ENCODE peak calls at places on chromosomes 1 and 21, in six cellular contexts. K is heart left ventricle, U is HCT116, C is testis, A is esophagus squamous epithelium, H is IMR-90. X is an unnamed sample.

GRCh38 chr1:166836733-166837132 is 2.5 kb upstream of the POGK start:
- DNase-seq in U (no peak), K (no peak), H (peak), A (no peak), C (no peak), X (no peak)

GRCh38 chr1:99469641-99470040 is 176.3 kb upstream of the PALMD start:
- DNase-seq in U (no peak), C (no peak), H (peak), K (no peak), A (no peak), X (no peak)

GRCh38 chr1:3744646-3745045 is 7.6 kb upstream of the CCDC27 start:
- DNase-seq in C (no peak), A (no peak), K (no peak), U (no peak), H (no peak), X (no peak)

GRCh38 chr1:41726899-41727748 is 191.6 kb downstream of the HIVEP3 start:
- DNase-seq in H (no peak), C (peak), A (no peak), K (peak), U (no peak), X (peak)

GRCh38 chr1:29282135-29282923 is 46.0 kb downstream of the PTPRU start:
- DNase-seq in A (no peak), U (no peak), C (no peak), H (no peak), K (no peak), X (no peak)

GRCh38 chr1:184610872-184611614 is 143.6 kb downstream of the EDEM3 start:
- DNase-seq in U (no peak), K (peak), C (peak), A (no peak), H (no peak), X (peak)

GRCh38 chr1:233304489-233305102 is 9.1 kb upstream of the PCNX2 start:
- DNase-seq in H (peak), K (no peak), U (no peak), A (no peak), C (no peak), X (no peak)

GRCh38 chr1:87335175-87335992 is 6.7 kb downstream of the LMO4 start:
- DNase-seq in K (peak), A (peak), U (no peak), H (peak), C (peak), X (peak)

GRCh38 chr1:168722964-168723363 is 6.0 kb downstream of the DPT start:
- DNase-seq in U (no peak), C (no peak), K (no peak), A (no peak), H (no peak), X (no peak)

GRCh38 chr1:201153474-201154388 is 543 bp downstream of the TMEM9 start:
- DNase-seq in K (no peak), A (no peak), H (peak), C (no peak), U (no peak), X (no peak)

GRCh38 chr1:37865348-37866119 is 6.1 kb upstream of the MTF1 start:
- DNase-seq in H (peak), C (no peak), K (no peak), A (no peak), U (peak), X (no peak)

GRCh38 chr1:178324003-178324402 is 172.8 kb downstream of the CLEC20A start:
- DNase-seq in A (no peak), K (no peak), U (no peak), C (no peak), H (peak), X (no peak)

GRCh38 chr1:61426884-61427283 is 298.1 kb downstream of the TM2D1 start:
- DNase-seq in H (no peak), U (no peak), A (no peak), C (no peak), K (no peak), X (no peak)

GRCh38 chr1:227949341-227949921 is 1.7 kb upstream of the WNT9A start:
- DNase-seq in U (no peak), K (no peak), A (no peak), H (no peak), C (no peak), X (peak)

GRCh38 chr1:93344886-93345632 is 648 bp upstream of the DR1 start:
- DNase-seq in C (no peak), H (peak), K (no peak), U (no peak), A (no peak), X (no peak)

GRCh38 chr1:182249201-182249676 is 142.4 kb downstream of the GLUL start:
- DNase-seq in U (no peak), K (no peak), C (no peak), A (no peak), H (no peak), X (no peak)

GRCh38 chr1:9529190-9529589 is 10.1 kb upstream of the SLC25A33 start:
- DNase-seq in H (peak), A (no peak), C (no peak), K (no peak), U (no peak), X (no peak)

GRCh38 chr1:27489973-27490741 is at the start of gene WASF2:
- DNase-seq in U (peak), H (peak), A (peak), C (peak), K (peak), X (peak)

GRCh38 chr1:58862728-58863385 is 79.0 kb upstream of the JUN start:
- DNase-seq in H (no peak), K (no peak), C (no peak), U (no peak), A (no peak), X (no peak)

GRCh38 chr1:203049576-203050180 is 23.4 kb downstream of the PPFIA4 start:
- DNase-seq in A (no peak), C (no peak), H (no peak), U (no peak), K (no peak), X (no peak)

GRCh38 chr1:17475729-17476128 is 36.3 kb upstream of the RCC2 start:
- DNase-seq in U (no peak), H (peak), K (no peak), A (no peak), C (peak), X (no peak)

GRCh38 chr1:44013949-44014348 is 17.3 kb downstream of the SLC6A9 start:
- DNase-seq in A (no peak), C (no peak), H (no peak), U (no peak), K (no peak), X (no peak)

GRCh38 chr1:116252785-116253184 is 120.3 kb upstream of the ATP1A1 start:
- DNase-seq in H (no peak), A (no peak), C (no peak), U (no peak), K (no peak), X (no peak)

GRCh38 chr1:174689524-174689923 is 241.8 kb downstream of the GPR52 start:
- DNase-seq in H (no peak), A (no peak), K (no peak), C (no peak), U (no peak), X (no peak)

GRCh38 chr1:207040181-207040533 is 7.6 kb upstream of the C1orf116 start:
- DNase-seq in A (no peak), K (no peak), U (no peak), H (peak), C (no peak), X (no peak)

GRCh38 chr1:110639724-110640386 is 33.7 kb upstream of the KCNA2 start:
- DNase-seq in C (no peak), K (no peak), U (no peak), H (peak), A (no peak), X (no peak)

GRCh38 chr1:114232691-114233090 is 79.0 kb upstream of the SYT6 start:
- DNase-seq in C (no peak), U (no peak), H (no peak), K (no peak), A (no peak), X (no peak)

GRCh38 chr1:114235956-114236355 is 82.3 kb upstream of the SYT6 start:
- DNase-seq in U (no peak), K (peak), A (no peak), C (no peak), H (no peak), X (no peak)

GRCh38 chr1:114235281-114235680 is 81.6 kb upstream of the SYT6 start:
- DNase-seq in K (no peak), U (no peak), A (no peak), H (no peak), C (no peak), X (no peak)

GRCh38 chr1:114236517-114236916 is 82.8 kb upstream of the SYT6 start:
- DNase-seq in C (no peak), U (no peak), A (no peak), H (no peak), K (no peak), X (no peak)

DNA sequence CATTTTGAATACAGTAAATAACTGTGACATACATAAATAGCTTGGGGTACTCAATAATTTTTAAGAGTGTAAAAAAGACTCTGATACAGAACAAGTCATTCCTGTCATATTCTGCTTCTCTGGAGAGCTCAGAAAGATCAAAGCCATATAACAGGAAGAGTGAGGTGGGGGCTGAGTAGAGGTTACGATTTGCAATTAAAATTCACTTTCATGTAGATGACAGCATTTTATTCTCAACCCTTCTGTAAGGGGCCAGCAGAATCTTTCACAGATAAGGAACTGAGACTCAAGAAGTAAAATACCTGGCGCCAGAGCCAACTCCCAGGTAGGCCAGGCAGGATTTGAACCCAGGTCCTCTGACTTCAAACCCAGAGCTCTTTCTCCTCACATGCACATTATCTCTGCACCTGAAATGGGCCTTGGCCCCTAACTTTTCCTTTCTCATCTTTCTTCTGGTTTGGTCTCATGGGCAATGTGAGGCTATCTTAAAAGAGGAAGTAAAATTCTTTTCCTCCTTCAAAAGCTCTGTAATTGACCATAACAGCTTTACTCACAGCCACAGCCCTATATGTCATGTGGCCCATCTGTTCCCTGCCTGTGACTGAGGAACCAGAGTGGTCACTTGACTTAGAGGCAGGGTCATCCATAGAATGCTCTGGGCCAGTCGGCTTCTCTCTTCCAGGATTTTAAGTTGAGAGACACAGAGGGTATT is 80.9 kb upstream of the SYT6 start:
- DNase-seq in C (no peak), K (no peak), H (no peak), U (no peak), A (no peak), X (no peak)
- TF ChIP-seq POLR2A in C (no peak), K (no peak), H (no peak), U (no peak), A (no peak), X (no peak)

GRCh38 chr1:80640978-80641377 is 1159.8 kb upstream of the ADGRL2 start:
- DNase-seq in A (no peak), H (no peak), C (no peak), U (no peak), K (no peak), X (no peak)
- TF ChIP-seq POLR2A in A (no peak), H (no peak), C (no peak), U (no peak), K (no peak), X (no peak)

GRCh38 chr1:1347663-1348419 is 1.4 kb downstream of the DVL1 start:
- DNase-seq in U (peak), C (peak), H (peak), K (no peak), A (no peak), X (no peak)

GRCh38 chr1:1347026-1347595 is 2.1 kb downstream of the DVL1 start:
- DNase-seq in U (no peak), K (no peak), A (no peak), H (no peak), C (no peak), X (no peak)

GRCh38 chr1:1351511-1352427 is 2.6 kb upstream of the DVL1 start:
- DNase-seq in H (peak), K (peak), C (peak), A (no peak), U (no peak), X (peak)

GRCh38 chr1:1348420-1349255 is 580 bp downstream of the DVL1 start:
- DNase-seq in H (peak), K (no peak), A (no peak), C (no peak), U (no peak), X (no peak)

GRCh38 chr1:1349256-1350012 is at the start of gene DVL1:
- DNase-seq in U (no peak), C (peak), A (no peak), K (peak), H (peak), X (peak)
- TF ChIP-seq POLR2A in U (no peak), C (no peak), A (peak), K (peak), H (no peak), X (no peak)

DNA sequence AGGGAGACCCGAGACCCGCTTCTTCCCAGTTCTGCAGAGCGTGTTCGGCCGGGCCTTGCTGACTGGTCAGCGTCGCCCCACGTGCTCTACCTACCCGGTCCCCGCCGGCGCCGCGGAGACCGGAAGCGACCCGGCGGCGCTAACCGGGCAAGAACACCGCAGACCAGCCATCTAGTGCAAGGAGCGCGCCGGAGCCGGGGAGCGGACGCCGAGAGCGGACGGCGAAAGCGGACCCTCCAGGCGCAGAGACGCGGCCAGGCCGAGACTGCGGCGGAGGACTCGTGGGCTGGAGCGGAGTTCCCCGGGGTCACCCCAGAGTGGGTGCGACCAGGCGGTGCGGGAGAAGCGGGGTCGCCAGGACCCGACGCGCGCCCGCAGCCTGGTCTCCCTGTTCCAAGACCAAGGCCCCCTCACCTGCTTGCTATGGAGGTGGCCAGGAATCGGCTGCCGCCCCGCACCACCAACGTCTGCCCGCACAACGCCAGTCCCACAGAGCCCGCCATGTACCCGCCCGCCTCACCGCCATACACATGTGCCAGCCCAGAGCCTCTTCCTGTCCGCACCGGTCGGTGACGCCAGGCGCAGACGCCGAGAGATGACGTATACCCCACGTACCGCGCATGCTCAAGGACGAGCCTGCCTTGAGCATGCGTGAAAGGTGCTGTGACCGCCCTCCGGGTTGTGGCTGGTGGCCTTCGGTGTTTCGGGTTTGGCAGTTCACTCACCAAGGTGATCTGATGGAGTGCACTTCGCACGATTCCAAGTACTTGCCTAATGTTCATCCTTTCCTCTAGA is at the start of gene WDR4:
- DNase-seq in A (peak), U (peak), K (peak), C (peak), H (peak), X (peak)
- TF ChIP-seq POLR2A in A (peak), U (peak), K (peak), C (no peak), H (peak), X (peak)

GRCh38 chr1:19033926-19034680 is 77.6 kb upstream of the IFFO2 start:
- DNase-seq in H (peak), K (no peak), U (no peak), C (no peak), A (no peak), X (no peak)
- TF ChIP-seq POLR2A in H (no peak), K (no peak), U (no peak), C (no peak), A (no peak), X (no peak)

X was measured in sigmoid colon.